ENCODE peak calls at places on chromosomes 7 and 10, in six cellular contexts. Z is cardiac fibroblast, I is H1, O is colonic mucosa, Y is cardiac muscle cell, R is neuronal stem cell. D is an unnamed sample.

GRCh38 chr10:637771-638195 is 51.7 kb downstream of the DIP2C start:
- DNase-seq in O (no peak), R (no peak), Y (no peak), I (no peak), Z (no peak), D (no peak)

GRCh38 chr7:130491841-130492518 is at the start of gene MEST:
- DNase-seq in O (no peak), I (peak), Z (no peak), R (no peak), Y (peak), D (no peak)

GRCh38 chr7:118949031-118949430 is 724.5 kb downstream of the ANKRD7 start:
- DNase-seq in O (no peak), R (no peak), Z (peak), Y (no peak), I (no peak), D (no peak)

GRCh38 chr7:156050636-156051569 is 238.6 kb upstream of the SHH start:
- DNase-seq in Z (no peak), O (no peak), I (no peak), Y (no peak), R (no peak), D (no peak)

GRCh38 chr10:4427524-4427923 is 398.5 kb upstream of the AKR1E2 start:
- DNase-seq in Y (no peak), Z (no peak), I (no peak), O (no peak), R (no peak), D (no peak)

GRCh38 chr10:123683459-123683858 is 17.3 kb downstream of the GPR26 start:
- DNase-seq in R (no peak), O (no peak), I (no peak), Y (no peak), Z (no peak), D (no peak)

GRCh38 chr10:61942997-61943457 is 41.5 kb downstream of the ARID5B start:
- DNase-seq in Z (peak), I (no peak), O (no peak), R (no peak), Y (peak), D (no peak)

GRCh38 chr7:16066805-16067459 is 354.4 kb downstream of the CRPPA start:
- DNase-seq in O (no peak), Y (peak), Z (peak), I (no peak), R (no peak), D (no peak)

GRCh38 chr7:85630904-85631582 is 444.2 kb upstream of the SEMA3D start:
- DNase-seq in R (peak), O (no peak), Y (peak), I (no peak), Z (peak), D (no peak)

GRCh38 chr7:124752310-124752709 is 13.3 kb downstream of the GPR37 start:
- DNase-seq in Z (no peak), Y (no peak), O (no peak), R (no peak), I (no peak), D (no peak)

GRCh38 chr10:52771534-52772455 is 789 bp downstream of the MBL2 start:
- DNase-seq in R (no peak), Z (no peak), I (peak), O (no peak), Y (peak), D (no peak)

GRCh38 chr7:92868683-92869293 is 32.4 kb upstream of the CDK6 start:
- DNase-seq in Z (no peak), R (no peak), I (no peak), Y (no peak), O (no peak), D (no peak)

GRCh38 chr10:105017116-105017515 is 376.0 kb downstream of the SORCS3 start:
- DNase-seq in Z (no peak), R (no peak), O (no peak), Y (no peak), I (no peak), D (no peak)

GRCh38 chr10:120700421-120700820 is 150.7 kb upstream of the WDR11 start:
- DNase-seq in I (no peak), O (no peak), Z (no peak), R (no peak), Y (no peak), D (no peak)

GRCh38 chr10:118967160-118967559 is 62.4 kb upstream of the NANOS1 start:
- DNase-seq in R (no peak), O (no peak), Z (no peak), Y (no peak), I (no peak), D (no peak)

GRCh38 chr10:21681156-21681555 is 147.1 kb downstream of the MLLT10 start:
- DNase-seq in O (no peak), Z (no peak), I (no peak), R (no peak), Y (no peak), D (no peak)

GRCh38 chr7:50467817-50468610 is 17.9 kb upstream of the FIGNL1 start:
- DNase-seq in O (peak), R (peak), Y (peak), I (peak), Z (peak), D (no peak)

GRCh38 chr10:119375574-119376265 is 166.8 kb downstream of the RGS10 start:
- DNase-seq in Z (peak), O (no peak), I (no peak), Y (peak), R (no peak), D (no peak)

GRCh38 chr10:43420369-43421200 is 11.6 kb upstream of the HNRNPF start:
- DNase-seq in Z (peak), I (peak), R (no peak), O (peak), Y (peak), D (no peak)

GRCh38 chr7:16816820-16817219 is 12.0 kb upstream of the AGR2 start:
- DNase-seq in I (no peak), Z (no peak), O (no peak), Y (no peak), R (no peak), D (no peak)

GRCh38 chr7:107850671-107851070 is 40.3 kb upstream of the DLD start:
- DNase-seq in R (no peak), Y (peak), Z (no peak), I (no peak), O (peak), D (no peak)

GRCh38 chr10:112804036-112804435 is 146.0 kb upstream of the TCF7L2 start:
- DNase-seq in I (peak), Z (no peak), Y (no peak), R (no peak), O (peak), D (no peak)

GRCh38 chr10:89556590-89556989 is 21.2 kb upstream of the SLC16A12 start:
- DNase-seq in Z (peak), Y (peak), R (no peak), I (no peak), O (no peak), D (no peak)

GRCh38 chr10:35992107-35992506 is 350.0 kb upstream of the FZD8 start:
- DNase-seq in Y (no peak), O (no peak), Z (no peak), I (no peak), R (no peak), D (no peak)

GRCh38 chr7:15446280-15446679 is 115.5 kb downstream of the AGMO start:
- DNase-seq in O (no peak), Y (peak), R (no peak), Z (peak), I (no peak), D (no peak)

GRCh38 chr7:50246551-50246950 is 58.0 kb upstream of the IKZF1 start:
- DNase-seq in R (no peak), Y (no peak), I (no peak), Z (no peak), O (no peak), D (no peak)

GRCh38 chr7:80770675-80771081 is 132.2 kb downstream of the CD36 start:
- DNase-seq in R (no peak), I (no peak), Y (no peak), Z (no peak), O (no peak), D (no peak)

GRCh38 chr10:12782537-12782936 is 219.0 kb downstream of the CCDC3 start:
- DNase-seq in I (peak), R (peak), Z (peak), Y (peak), O (peak), D (no peak)

GRCh38 chr10:125263551-125263950 is 103.2 kb upstream of the CTBP2 start:
- DNase-seq in Y (no peak), O (no peak), R (no peak), Z (peak), I (no peak), D (no peak)

GRCh38 chr10:5959116-5959515 is 18.2 kb downstream of the IL15RA start:
- DNase-seq in R (no peak), Z (no peak), O (no peak), I (no peak), Y (no peak), D (no peak)

GRCh38 chr10:42753507-42754154 is 29.0 kb upstream of the BMS1 start:
- DNase-seq in O (peak), I (no peak), Y (no peak), R (peak), Z (no peak), D (no peak)

GRCh38 chr10:71725998-71726672 is 6.6 kb upstream of the C10orf105 start:
- DNase-seq in Z (peak), O (peak), R (peak), I (no peak), Y (peak), D (no peak)

GRCh38 chr10:681670-682318 is 7.7 kb downstream of the DIP2C start:
- DNase-seq in Y (no peak), R (no peak), Z (peak), I (no peak), O (no peak), D (no peak)

GRCh38 chr7:66198461-66198860 is 6.7 kb upstream of the TPST1 start:
- DNase-seq in I (no peak), Z (no peak), Y (no peak), O (no peak), R (no peak), D (no peak)

GRCh38 chr10:120685136-120685535 is 166.0 kb upstream of the WDR11 start:
- DNase-seq in R (no peak), I (no peak), Z (no peak), O (no peak), Y (no peak), D (no peak)

GRCh38 chr10:77715081-77715480 is 77.5 kb upstream of the KCNMA1 start:
- DNase-seq in Z (no peak), R (no peak), Y (no peak), I (no peak), O (no peak), D (no peak)

GRCh38 chr10:77712207-77712606 is 74.6 kb upstream of the KCNMA1 start:
- DNase-seq in Z (no peak), O (no peak), I (no peak), R (no peak), Y (no peak), D (no peak)

GRCh38 chr10:77711683-77712049 is 74.1 kb upstream of the KCNMA1 start:
- DNase-seq in O (no peak), Z (no peak), I (no peak), R (no peak), Y (no peak), D (no peak)

GRCh38 chr10:77715536-77715935 is 77.9 kb upstream of the KCNMA1 start:
- DNase-seq in I (no peak), O (no peak), Y (no peak), R (no peak), Z (no peak), D (no peak)

DNA sequence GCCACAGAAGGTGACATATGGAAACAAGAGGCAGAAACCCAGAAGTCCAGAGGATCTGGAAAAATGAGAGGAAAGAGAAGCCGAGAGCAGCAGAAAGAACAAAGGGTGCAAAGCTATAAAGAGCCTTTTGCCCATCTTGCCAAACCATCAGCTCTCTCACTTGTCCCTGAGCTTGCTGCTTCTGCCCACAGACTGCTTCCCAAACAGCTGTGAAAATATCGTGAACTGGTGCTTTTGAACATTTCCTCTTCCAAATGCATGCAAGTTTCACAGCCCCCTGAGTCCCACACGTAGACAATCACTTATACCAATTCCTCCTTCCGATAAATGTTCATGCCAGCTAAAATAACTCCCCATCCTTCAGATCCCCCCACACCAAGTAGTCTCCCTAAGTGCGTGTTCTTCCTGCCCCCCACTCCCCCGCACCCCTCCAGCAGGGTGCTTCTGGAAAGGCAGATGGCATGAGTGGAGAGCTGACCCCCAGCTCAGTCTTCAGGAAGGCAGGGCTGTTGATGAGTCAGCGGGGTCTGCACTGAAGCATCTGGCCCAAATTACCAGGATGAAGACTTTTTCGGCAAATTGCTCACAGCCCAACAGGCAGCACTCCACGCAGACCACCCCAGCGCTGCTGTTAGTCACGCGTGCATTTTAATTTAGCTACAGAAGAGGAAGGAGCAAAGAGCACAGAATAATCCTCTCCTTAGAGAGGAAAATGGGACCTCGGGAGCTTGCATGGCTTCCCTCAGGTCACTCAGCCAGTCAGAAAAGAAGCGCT is 76.1 kb upstream of the KCNMA1 start:
- DNase-seq in Y (no peak), R (no peak), Z (no peak), I (no peak), O (no peak), D (no peak)
- H3K4me3 ChIP-seq in Y (no peak), R (no peak), Z (no peak), I (no peak), O (no peak), D (no peak)

GRCh38 chr10:8044908-8045727 is 9.4 kb upstream of the GATA3 start:
- DNase-seq in O (no peak), Z (no peak), I (peak), Y (no peak), R (peak), D (no peak)
- H3K4me3 ChIP-seq in O (no peak), Z (peak), I (peak), Y (peak), R (no peak), D (no peak)

DNA sequence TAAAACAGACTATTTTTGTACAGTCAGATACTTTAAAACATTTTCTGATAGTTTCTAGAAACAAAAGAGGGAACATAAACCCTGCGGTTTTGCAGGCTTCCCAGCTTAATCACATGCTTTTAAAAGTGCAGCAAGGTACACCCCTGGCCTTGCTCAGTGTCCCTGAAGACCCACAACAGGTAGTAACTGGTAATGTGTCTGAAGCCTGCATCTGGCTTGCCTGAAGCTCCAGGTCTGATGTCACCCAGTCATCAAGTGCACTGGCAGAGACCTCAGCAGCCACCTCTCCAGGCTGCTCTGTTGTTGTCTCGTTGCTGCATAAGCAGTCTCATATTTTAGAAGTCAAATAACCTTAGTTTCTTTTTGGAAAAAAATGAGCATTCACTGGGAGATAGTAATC is 376.1 kb upstream of the MTPN start:
- DNase-seq in O (no peak), I (no peak), Z (no peak), Y (no peak), R (no peak), D (no peak)
- H3K4me3 ChIP-seq in O (no peak), I (no peak), Z (no peak), Y (no peak), R (no peak), D (no peak)

DNA sequence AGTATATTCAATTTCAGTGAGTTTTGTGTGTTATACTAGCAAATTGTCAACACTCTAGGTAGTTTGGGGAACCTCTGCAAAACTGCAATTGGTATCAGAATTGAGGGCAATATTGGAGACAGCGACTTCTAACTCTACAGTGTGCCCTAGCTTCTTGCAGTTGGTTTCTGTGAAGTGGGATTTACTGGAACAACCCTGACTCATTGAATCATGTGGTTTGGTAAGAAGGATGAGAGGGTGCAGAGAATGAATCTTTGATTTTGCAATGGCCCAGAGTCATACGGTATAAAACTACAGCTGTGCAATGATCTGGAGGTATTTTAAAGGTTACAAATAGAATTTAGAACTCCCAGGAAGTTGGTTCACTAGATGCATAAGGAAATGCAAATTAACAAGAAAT is 129.1 kb upstream of the PPP1R3A start:
- DNase-seq in I (no peak), R (no peak), O (no peak), Y (peak), Z (peak), D (no peak)
- H3K4me3 ChIP-seq in I (no peak), R (no peak), O (no peak), Y (no peak), Z (no peak), D (peak)

GRCh38 chr7:26153246-26153822 is 1.3 kb downstream of the NFE2L3 start:
- DNase-seq in Y (no peak), I (peak), Z (no peak), R (no peak), O (peak), D (no peak)
- H3K4me3 ChIP-seq in Y (peak), I (peak), Z (peak), R (peak), O (peak), D (peak)

DNA sequence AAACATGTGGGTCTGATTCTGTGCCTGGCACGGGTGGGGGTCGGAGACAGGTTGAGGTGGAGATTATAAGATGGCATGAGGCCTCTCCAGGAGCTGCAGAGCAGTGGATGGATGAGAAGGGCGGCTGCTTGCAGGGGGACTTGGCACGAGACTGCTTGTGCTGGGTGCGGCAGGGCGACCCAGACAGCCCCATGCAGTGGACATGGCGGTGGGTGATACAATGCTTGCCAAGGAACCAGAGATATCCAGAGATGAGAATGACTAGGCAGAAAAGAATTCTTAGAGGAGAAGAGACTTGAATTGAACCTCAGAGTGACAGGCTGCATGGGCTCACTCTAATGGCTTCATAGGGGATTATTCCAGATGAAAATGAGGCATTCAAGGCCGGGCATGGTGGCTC is 145.4 kb downstream of the NEURL1 start:
- DNase-seq in R (no peak), Z (peak), I (no peak), O (no peak), Y (peak), D (no peak)
- H3K4me3 ChIP-seq in R (no peak), Z (no peak), I (no peak), O (no peak), Y (no peak), D (no peak)